ENCODE peak calls at places on chromosome 12, in four cellular contexts. X is ovary, U is colonic mucosa, S is small intestine. F is an unnamed sample. For H3K9me3, the result is how much of the 10 kb centered on the place peaks cover.

GRCh38 chr12:95613021-95613420 is 61.7 kb upstream of the USP44 start:
- DNase-seq in X (no peak), U (no peak), S (no peak), F (no peak)

GRCh38 chr12:52566847-52567291 is 6.8 kb downstream of the KRT74 start:
- DNase-seq in X (no peak), U (no peak), S (no peak), F (no peak)

GRCh38 chr12:53495903-53496751 is 3.1 kb downstream of the MAP3K12 start:
- DNase-seq in X (peak), U (peak), S (peak), F (peak)

GRCh38 chr12:63889236-63889635 is 44.7 kb downstream of the SRGAP1 start:
- DNase-seq in X (no peak), U (no peak), S (no peak), F (no peak)

GRCh38 chr12:118140825-118141224 is 4.9 kb downstream of the PEBP1 start:
- DNase-seq in X (no peak), U (no peak), S (no peak), F (no peak)

GRCh38 chr12:92593734-92594402 is 108.9 kb upstream of the PLEKHG7 start:
- DNase-seq in X (no peak), U (peak), S (peak), F (peak)

GRCh38 chr12:123937707-123938600 is 34.7 kb downstream of the CCDC92 start:
- DNase-seq in X (no peak), U (no peak), S (peak), F (no peak)

GRCh38 chr12:92736605-92737004 is 33.8 kb downstream of the PLEKHG7 start:
- DNase-seq in X (no peak), U (no peak), S (no peak), F (no peak)

GRCh38 chr12:96077081-96077480 is 41.7 kb upstream of the LTA4H start:
- DNase-seq in X (no peak), U (no peak), S (no peak), F (no peak)

GRCh38 chr12:122834229-122834920 is 882 bp upstream of the HIP1R start:
- DNase-seq in X (peak), U (peak), S (peak), F (peak)

GRCh38 chr12:15038137-15038536 is 65.3 kb downstream of the PDE6H start:
- DNase-seq in X (no peak), U (no peak), S (no peak), F (no peak)

GRCh38 chr12:51926064-51926632 is 18.8 kb downstream of the ACVRL1 start:
- DNase-seq in X (no peak), U (no peak), S (no peak), F (peak)

GRCh38 chr12:98332626-98333025 is 182.8 kb upstream of the TMPO start:
- DNase-seq in X (no peak), U (no peak), S (no peak), F (no peak)

GRCh38 chr12:59808317-59808910 is 212.6 kb downstream of the SLC16A7 start:
- DNase-seq in X (no peak), U (no peak), S (peak), F (peak)

GRCh38 chr12:94571556-94571955 is 78.8 kb downstream of the TMCC3 start:
- DNase-seq in X (peak), U (peak), S (peak), F (peak)

GRCh38 chr12:118103231-118103600 is 595 bp downstream of the VSIG10 start:
- DNase-seq in X (peak), U (peak), S (no peak), F (no peak)

GRCh38 chr12:71166869-71167268 is 9.1 kb upstream of the TSPAN8 start:
- DNase-seq in X (no peak), U (no peak), S (no peak), F (no peak)

GRCh38 chr12:25051583-25052190 is 102.8 kb upstream of the BCAT1 start:
- DNase-seq in X (no peak), U (no peak), S (peak), F (no peak)

GRCh38 chr12:67910360-67911292 is 78.6 kb upstream of the IFNG-AS1 start:
- DNase-seq in X (no peak), U (no peak), S (no peak), F (no peak)

GRCh38 chr12:58966939-58967338 is 46.6 kb upstream of the LRIG3 start:
- DNase-seq in X (no peak), U (no peak), S (peak), F (no peak)

GRCh38 chr12:101875112-101875961 is 2.0 kb upstream of the DRAM1 start:
- DNase-seq in X (no peak), U (no peak), S (no peak), F (no peak)

GRCh38 chr12:107379852-107380567 is 286.7 kb upstream of the CRY1 start:
- DNase-seq in X (no peak), U (peak), S (peak), F (no peak)

GRCh38 chr12:47886471-47887240 is 18.1 kb downstream of the VDR start:
- DNase-seq in X (no peak), U (no peak), S (no peak), F (no peak)

GRCh38 chr12:105930612-105931011 is 208.1 kb downstream of the NUAK1 start:
- DNase-seq in X (no peak), U (no peak), S (no peak), F (no peak)

GRCh38 chr12:46449856-46450255 is 77.3 kb upstream of the SLC38A2 start:
- DNase-seq in X (no peak), U (no peak), S (no peak), F (no peak)

GRCh38 chr12:90112668-90113067 is 404.0 kb upstream of the ATP2B1 start:
- DNase-seq in X (no peak), U (no peak), S (no peak), F (no peak)

GRCh38 chr12:6950944-6951540 is at the start of gene PTPN6:
- DNase-seq in X (no peak), U (no peak), S (peak), F (no peak)

GRCh38 chr12:77796775-77797174 is 33.9 kb upstream of the NAV3 start:
- DNase-seq in X (no peak), U (no peak), S (no peak), F (no peak)

GRCh38 chr12:92338102-92338501 is 192.5 kb upstream of the BTG1 start:
- DNase-seq in X (no peak), U (no peak), S (no peak), F (no peak)

GRCh38 chr12:106248849-106249371 is 1.1 kb upstream of the CKAP4 start:
- DNase-seq in X (no peak), U (peak), S (peak), F (peak)

GRCh38 chr12:75294797-75295196 is 35.3 kb downstream of the CAPS2 start:
- DNase-seq in X (no peak), U (no peak), S (no peak), F (no peak)

GRCh38 chr12:104303538-104304151 is at the start of gene EID3:
- DNase-seq in X (peak), U (peak), S (peak), F (peak)

GRCh38 chr12:123533672-123534643 is at the start of gene RILPL1:
- DNase-seq in X (peak), U (peak), S (peak), F (peak)

GRCh38 chr12:15423629-15424028 is 101.3 kb downstream of the PTPRO start:
- DNase-seq in X (no peak), U (no peak), S (no peak), F (no peak)

GRCh38 chr12:34395056-34396005 is 373.0 kb downstream of the ALG10 start:
- DNase-seq in X (peak), U (peak), S (no peak), F (no peak)
- H3K9me3 ChIP-seq in X (under half), U (under half), S (under half), F (under half)

DNA sequence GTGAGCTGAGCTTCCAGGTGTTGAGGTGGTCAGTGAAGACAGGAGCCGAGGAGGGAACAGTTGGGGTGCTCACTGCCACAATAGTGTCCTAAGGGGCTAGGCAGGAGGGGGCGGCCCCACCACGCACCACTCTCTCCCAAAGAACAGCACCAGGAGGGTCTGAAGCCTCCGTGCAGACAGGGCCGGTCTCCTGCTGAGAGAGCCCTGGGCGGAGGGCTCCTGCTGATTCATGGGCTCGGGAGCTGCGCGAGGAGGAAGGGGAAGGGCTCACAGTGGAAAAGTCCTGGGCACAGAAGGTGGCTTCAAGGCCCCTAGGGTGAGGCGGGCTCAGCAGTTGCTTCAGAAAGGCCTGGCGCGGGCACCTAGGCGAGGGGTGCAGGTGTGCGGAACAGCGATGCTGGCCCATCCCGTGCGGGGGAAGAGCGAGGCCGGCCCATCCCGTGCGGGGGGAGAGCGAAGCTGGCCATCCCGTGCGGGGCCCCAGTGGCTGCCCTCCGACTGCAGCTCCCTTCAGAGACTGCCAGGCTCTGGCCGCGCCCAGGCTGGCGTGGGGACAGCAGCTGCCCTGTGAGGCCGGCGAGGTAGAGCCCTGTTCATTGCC is 176.7 kb downstream of the ADGRD1 start:
- DNase-seq in X (no peak), U (no peak), S (no peak), F (no peak)
- H3K9me3 ChIP-seq in X (under half), U (under half), S (under half), F (under half)

GRCh38 chr12:490260-490659 is 30.5 kb downstream of the B4GALNT3 start:
- DNase-seq in X (no peak), U (no peak), S (no peak), F (no peak)
- H3K9me3 ChIP-seq in X (under half), U (under half), S (under half), F (under half)

GRCh38 chr12:34547276-34547675 is 525.0 kb downstream of the ALG10 start:
- DNase-seq in X (no peak), U (no peak), S (no peak), F (no peak)
- H3K9me3 ChIP-seq in X (under half), U (under half), S (under half), F (under half)

GRCh38 chr12:121504505-121504904 is 76.3 kb downstream of the KDM2B start:
- DNase-seq in X (no peak), U (no peak), S (no peak), F (no peak)

GRCh38 chr12:121495746-121496145 is 85.1 kb downstream of the KDM2B start:
- DNase-seq in X (no peak), U (no peak), S (peak), F (no peak)

GRCh38 chr12:121503395-121503794 is 77.4 kb downstream of the KDM2B start:
- DNase-seq in X (no peak), U (no peak), S (no peak), F (no peak)

GRCh38 chr12:121501946-121502345 is 78.9 kb downstream of the KDM2B start:
- DNase-seq in X (no peak), U (no peak), S (no peak), F (no peak)

DNA sequence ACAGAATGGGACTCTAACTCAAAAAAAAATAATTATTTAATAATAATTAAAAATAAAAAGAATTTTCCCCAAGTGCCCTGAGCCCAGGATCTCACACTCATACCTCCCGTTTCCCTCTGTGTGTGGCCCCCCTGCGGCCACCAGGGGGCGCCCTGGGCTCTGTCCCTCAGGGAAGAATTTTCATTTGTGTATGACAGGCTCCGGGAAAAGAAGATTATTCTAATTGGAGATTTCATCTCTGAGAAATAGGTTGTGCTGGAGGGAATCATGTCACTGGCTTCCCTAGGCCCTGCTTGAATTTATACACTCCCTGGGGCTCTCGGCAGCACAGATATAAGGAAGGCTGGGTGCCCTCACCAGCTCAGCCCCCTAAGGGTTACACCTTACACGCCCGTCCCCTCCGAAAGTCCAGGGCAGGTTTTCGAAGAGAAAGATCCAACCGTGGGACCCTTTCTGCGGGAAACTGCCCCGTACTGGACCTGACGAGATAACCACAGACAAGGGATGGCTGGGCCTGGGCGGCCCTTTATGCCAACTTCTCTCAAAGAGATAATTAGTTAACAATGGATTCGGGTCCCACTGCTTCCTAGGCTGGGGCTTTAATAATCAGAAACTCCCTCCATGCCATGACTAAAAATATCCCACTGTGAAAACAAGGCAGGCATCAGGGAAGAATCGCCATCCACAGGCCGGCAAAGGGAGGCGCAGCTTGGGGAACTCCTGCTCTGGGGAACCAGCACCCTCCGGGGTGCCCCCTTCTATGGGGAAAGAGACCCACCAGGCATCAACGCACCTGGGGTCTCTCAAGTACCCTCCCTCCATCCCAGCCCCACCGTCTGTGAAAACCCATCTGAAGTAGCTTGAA is 80.7 kb downstream of the KDM2B start:
- DNase-seq in X (peak), U (peak), S (peak), F (peak)
- H3K9me3 ChIP-seq in X (under half), U (under half), S (under half), F (under half)

DNA sequence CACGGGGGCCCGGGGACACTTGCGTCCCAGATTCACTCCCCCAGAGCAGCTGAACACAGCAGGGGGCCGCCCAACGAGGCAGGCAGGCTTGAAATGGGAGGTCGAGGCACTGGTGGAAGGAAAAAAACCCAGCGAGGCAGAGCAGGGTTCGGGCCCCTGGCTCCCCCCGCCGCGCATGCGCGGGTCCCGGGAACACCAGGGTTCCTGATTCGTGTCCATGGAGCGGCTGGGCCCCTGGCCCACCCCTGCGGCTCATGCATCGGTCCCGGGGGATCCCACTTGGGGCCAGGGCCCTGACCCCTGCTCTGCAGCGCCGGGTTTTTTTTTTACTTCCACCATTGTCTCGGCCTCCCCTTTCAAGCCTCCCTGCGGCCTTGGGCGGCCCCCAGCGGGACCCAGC is 321.5 kb downstream of the ALG10 start:
- DNase-seq in X (no peak), U (no peak), S (no peak), F (no peak)
- H3K9me3 ChIP-seq in X (under half), U (under half), S (under half), F (under half)